ENCODE peak calls at places on chromosome 1, in eight cellular contexts. Y is GM20000; K is EL; B is NK-92 treated with Interleukin-12 subunit alpha and Interleukin-12 subunit beta, amount 100 ng/mL, for 24 hours; O is iPS DF 6.9; D is LHCN-M2; Z is T1000; E is pancreas. I is an unnamed sample.

GRCh38 chr1:66253330-66253921 is 280.5 kb upstream of the SGIP1 start:
- DNase-seq in Y (peak; percentile 60), K (peak; percentile 78), B (no peak), O (no peak), D (peak; percentile 77), Z (peak; percentile 16), E (no peak), I (peak; percentile 80)

GRCh38 chr1:200837931-200838571 is 34.7 kb upstream of the GPR25 start:
- DNase-seq in Y (peak; percentile 8), K (peak; percentile 46), B (no peak), O (no peak), D (peak; percentile 47), Z (no peak), E (no peak), I (peak; percentile 58)

GRCh38 chr1:235783148-235783776 is 83.4 kb downstream of the LYST start:
- DNase-seq in Y (no peak), K (peak; percentile 69), B (no peak), O (no peak), D (peak; percentile 53), Z (no peak), E (no peak), I (peak; percentile 61)

GRCh38 chr1:81254560-81254959 is 546.2 kb upstream of the ADGRL2 start:
- DNase-seq in Y (no peak), K (peak; percentile 3), B (no peak), O (peak; percentile 60), D (no peak), Z (no peak), E (no peak), I (no peak)

GRCh38 chr1:160046494-160047115 is 14.8 kb upstream of the PIGM start:
- DNase-seq in Y (peak; percentile 80), K (peak; percentile 50), B (peak; percentile 7), O (no peak), D (peak; percentile 93), Z (no peak), E (peak; percentile 68), I (peak; percentile 44)

GRCh38 chr1:22031214-22031962 is 21.1 kb upstream of the CDC42 start:
- DNase-seq in Y (no peak), K (no peak), B (no peak), O (no peak), D (no peak), Z (no peak), E (no peak), I (no peak)

GRCh38 chr1:54362881-54363340 is 43.3 kb downstream of the SSBP3 start:
- DNase-seq in Y (no peak), K (no peak), B (no peak), O (no peak), D (peak; percentile 41), Z (no peak), E (no peak), I (peak; percentile 24)

GRCh38 chr1:234899041-234899787 is 229.4 kb downstream of the TOMM20 start:
- DNase-seq in Y (no peak), K (peak; percentile 84), B (peak; percentile 80), O (no peak), D (peak; percentile 83), Z (no peak), E (peak; percentile 71), I (peak; percentile 60)

GRCh38 chr1:198776602-198777029 is 137.8 kb downstream of the PTPRC start:
- DNase-seq in Y (no peak), K (peak; percentile 94), B (no peak), O (no peak), D (peak; percentile 100), Z (peak; percentile 48), E (no peak), I (peak; percentile 95)

GRCh38 chr1:25257176-25257575 is 9.9 kb upstream of the RSRP1 start:
- DNase-seq in Y (no peak), K (no peak), B (no peak), O (no peak), D (no peak), Z (no peak), E (no peak), I (peak; percentile 61)

GRCh38 chr1:15911927-15912326 is 64.0 kb downstream of the ZBTB17 start:
- DNase-seq in Y (no peak), K (no peak), B (no peak), O (no peak), D (no peak), Z (no peak), E (no peak), I (no peak)

GRCh38 chr1:15915991-15916390 is 59.9 kb downstream of the ZBTB17 start:
- DNase-seq in Y (no peak), K (peak; percentile 26), B (no peak), O (no peak), D (no peak), Z (no peak), E (no peak), I (no peak)

GRCh38 chr1:10045480-10046355 is 13.0 kb downstream of the UBE4B start:
- DNase-seq in Y (no peak), K (no peak), B (no peak), O (no peak), D (no peak), Z (no peak), E (peak; percentile 56), I (no peak)

GRCh38 chr1:62198781-62199125 is 4.1 kb downstream of the L1TD1 start:
- DNase-seq in Y (no peak), K (peak; percentile 45), B (no peak), O (no peak), D (peak; percentile 7), Z (no peak), E (no peak), I (peak; percentile 10)

GRCh38 chr1:173827611-173828010 is 2.9 kb upstream of the CENPL start:
- DNase-seq in Y (no peak), K (no peak), B (no peak), O (no peak), D (no peak), Z (no peak), E (no peak), I (no peak)

GRCh38 chr1:66564250-66564649 is 30.3 kb downstream of the SGIP1 start:
- DNase-seq in Y (no peak), K (peak; percentile 99), B (no peak), O (no peak), D (peak; percentile 98), Z (peak; percentile 61), E (no peak), I (peak; percentile 99)

GRCh38 chr1:63635681-63636080 is 42.5 kb downstream of the PGM1 start:
- DNase-seq in Y (no peak), K (peak; percentile 13), B (no peak), O (no peak), D (peak; percentile 84), Z (no peak), E (no peak), I (peak; percentile 89)

GRCh38 chr1:78045850-78046778 is at the start of gene GIPC2:
- DNase-seq in Y (peak; percentile 41), K (peak; percentile 48), B (no peak), O (no peak), D (no peak), Z (no peak), E (peak; percentile 82), I (no peak)

GRCh38 chr1:201719812-201720521 is 109.0 kb upstream of the IPO9 start:
- DNase-seq in Y (no peak), K (peak; percentile 37), B (no peak), O (no peak), D (peak; percentile 68), Z (peak; percentile 21), E (peak; percentile 44), I (peak; percentile 88)

GRCh38 chr1:76428027-76428426 is 353.5 kb downstream of the ST6GALNAC3 start:
- DNase-seq in Y (no peak), K (no peak), B (no peak), O (no peak), D (no peak), Z (no peak), E (no peak), I (no peak)

GRCh38 chr1:11441211-11441952 is 37.6 kb upstream of the DISP3 start:
- DNase-seq in Y (no peak), K (no peak), B (no peak), O (no peak), D (no peak), Z (no peak), E (no peak), I (no peak)

GRCh38 chr1:223341111-223341510 is 22.9 kb downstream of the SUSD4 start:
- DNase-seq in Y (no peak), K (peak; percentile 5), B (no peak), O (no peak), D (peak; percentile 24), Z (no peak), E (no peak), I (peak; percentile 59)

GRCh38 chr1:115911298-115911697 is 65.0 kb upstream of the SLC22A15 start:
- DNase-seq in Y (no peak), K (no peak), B (no peak), O (no peak), D (no peak), Z (no peak), E (no peak), I (no peak)

GRCh38 chr1:17957588-17958267 is 149.9 kb upstream of the IGSF21 start:
- DNase-seq in Y (no peak), K (no peak), B (no peak), O (no peak), D (no peak), Z (no peak), E (no peak), I (peak; percentile 15)

GRCh38 chr1:67835663-67836452 is 2.6 kb upstream of the GNG12 start:
- DNase-seq in Y (no peak), K (no peak), B (no peak), O (no peak), D (no peak), Z (no peak), E (no peak), I (no peak)

GRCh38 chr1:167734841-167735240 is 13.1 kb downstream of the MPZL1 start:
- DNase-seq in Y (no peak), K (no peak), B (no peak), O (no peak), D (no peak), Z (no peak), E (no peak), I (no peak)

GRCh38 chr1:234960722-234961467 is 167.7 kb downstream of the TOMM20 start:
- DNase-seq in Y (no peak), K (no peak), B (no peak), O (no peak), D (no peak), Z (no peak), E (no peak), I (peak; percentile 44)

GRCh38 chr1:214224605-214225354 is 56.2 kb upstream of the SMYD2 start:
- DNase-seq in Y (no peak), K (peak; percentile 56), B (no peak), O (no peak), D (peak; percentile 55), Z (no peak), E (no peak), I (peak; percentile 43)

GRCh38 chr1:10606070-10606469 is 131.3 kb downstream of the PEX14 start:
- DNase-seq in Y (no peak), K (no peak), B (no peak), O (no peak), D (no peak), Z (no peak), E (no peak), I (no peak)

GRCh38 chr1:16978589-16979474 is 1.6 kb downstream of the MFAP2 start:
- DNase-seq in Y (no peak), K (peak; percentile 89), B (no peak), O (no peak), D (no peak), Z (peak; percentile 53), E (no peak), I (peak; percentile 97)

GRCh38 chr1:195664628-195665027 is 943.6 kb downstream of the KCNT2 start:
- DNase-seq in Y (no peak), K (peak; percentile 45), B (no peak), O (no peak), D (no peak), Z (no peak), E (no peak), I (peak; percentile 16)

GRCh38 chr1:92538048-92538412 is 51.3 kb upstream of the GFI1 start:
- DNase-seq in Y (peak; percentile 56), K (peak; percentile 15), B (no peak), O (no peak), D (no peak), Z (no peak), E (no peak), I (no peak)

I was measured in AG10803.